ENCODE peak calls at places on chromosomes 7 and 10, in six cellular contexts. F, J, W, G, T and V are unnamed samples.
A peak's percentile ranks its signal among the peaks of the same experiment; 100 is the strongest.

GRCh38 chr7:155465761-155466141 is 7.8 kb downstream of the EN2 start:
- DNase-seq in G (no peak), T (no peak), W (no peak), F (no peak), J (no peak), V (no peak)

GRCh38 chr7:116687801-116688201 is 15.8 kb downstream of the MET start:
- DNase-seq in J (peak; percentile 93), T (no peak), G (peak; percentile 40), F (no peak), W (no peak), V (no peak)

GRCh38 chr10:101778151-101778780 is 2.4 kb upstream of the FGF8 start:
- DNase-seq in T (no peak), W (no peak), J (no peak), G (no peak), F (no peak), V (no peak)

GRCh38 chr7:25900887-25901286 is 251.1 kb upstream of the NFE2L3 start:
- DNase-seq in J (no peak), F (no peak), T (no peak), G (no peak), W (no peak), V (no peak)

GRCh38 chr7:41046221-41046761 is 656.6 kb downstream of the INHBA start:
- DNase-seq in J (peak; percentile 84), W (no peak), T (no peak), G (no peak), F (no peak), V (no peak)

GRCh38 chr7:26200113-26200443 is 468 bp downstream of the HNRNPA2B1 start:
- DNase-seq in J (peak; percentile 80), G (peak; percentile 67), F (peak; percentile 59), T (peak; percentile 86), W (peak; percentile 85), V (peak; percentile 79)

GRCh38 chr10:15487376-15487775 is 116.3 kb upstream of the FAM171A1 start:
- DNase-seq in F (no peak), G (no peak), T (no peak), W (no peak), J (no peak), V (no peak)

GRCh38 chr7:66110861-66111260 is 3.8 kb upstream of the CRCP start:
- DNase-seq in T (no peak), J (peak; percentile 96), W (no peak), F (no peak), G (no peak), V (no peak)

GRCh38 chr7:129776397-129776792 is 164.9 kb downstream of the NRF1 start:
- DNase-seq in T (no peak), W (no peak), J (no peak), G (no peak), F (no peak), V (no peak)

GRCh38 chr10:75712241-75712880 is 280.9 kb downstream of the LRMDA start:
- DNase-seq in F (no peak), G (no peak), W (no peak), T (no peak), J (no peak), V (no peak)

GRCh38 chr7:52088008-52088787 is 771.6 kb upstream of the COBL start:
- DNase-seq in W (no peak), T (no peak), G (no peak), F (no peak), J (no peak), V (no peak)

GRCh38 chr7:39560398-39560797 is 5.8 kb upstream of the YAE1 start:
- DNase-seq in J (no peak), T (no peak), F (no peak), G (no peak), W (no peak), V (no peak)

GRCh38 chr7:73741600-73741999 is 3.0 kb upstream of the ABHD11 start:
- DNase-seq in F (no peak), G (no peak), W (no peak), T (peak; percentile 58), J (no peak), V (no peak)

GRCh38 chr10:120205368-120206018 is 251.5 kb upstream of the PLPP4 start:
- DNase-seq in F (no peak), J (no peak), G (no peak), T (no peak), W (no peak), V (no peak)

GRCh38 chr10:124886195-124886594 is 55.7 kb upstream of the ZRANB1 start:
- DNase-seq in G (no peak), F (no peak), W (no peak), J (no peak), T (peak; percentile 30), V (no peak)

GRCh38 chr10:100743626-100744135 is 1.7 kb upstream of the PAX2 start:
- DNase-seq in T (peak; percentile 82), F (peak; percentile 0), J (peak; percentile 78), W (peak; percentile 51), G (peak; percentile 63), V (peak; percentile 77)

GRCh38 chr7:121505021-121505420 is 108.9 kb upstream of the FAM3C start:
- DNase-seq in F (no peak), W (no peak), T (peak; percentile 72), J (no peak), G (no peak), V (no peak)

GRCh38 chr10:120800528-120801323 is 50.4 kb upstream of the WDR11 start:
- DNase-seq in J (no peak), G (no peak), F (no peak), T (no peak), W (no peak), V (no peak)

GRCh38 chr10:93495654-93496321 is 624 bp upstream of the CEP55 start:
- DNase-seq in G (peak; percentile 54), T (peak; percentile 18), F (peak; percentile 5), W (peak; percentile 50), J (peak; percentile 62), V (peak; percentile 24)

GRCh38 chr10:124646483-124647352 is 97.5 kb downstream of the FAM53B start:
- DNase-seq in J (peak; percentile 84), W (peak; percentile 69), T (no peak), G (peak; percentile 98), F (no peak), V (no peak)

GRCh38 chr10:133022784-133023115 is 65.0 kb upstream of the ADGRA1 start:
- DNase-seq in F (no peak), J (no peak), W (no peak), T (no peak), G (no peak), V (no peak)

GRCh38 chr7:135634191-135634878 is 28.0 kb upstream of the STMP1 start:
- DNase-seq in W (no peak), F (no peak), T (no peak), G (no peak), J (no peak), V (no peak)

GRCh38 chr10:70122742-70123141 is 9.9 kb downstream of the AIFM2 start:
- DNase-seq in W (no peak), G (no peak), T (no peak), F (no peak), J (no peak), V (no peak)